ENCODE peak calls at places on chromosome 10, in six cellular contexts. One of them, this sample, is unnamed.

GRCh38 chr10:116198636-116199035 is 74.4 kb downstream of the GFRA1 start:
- DNase-seq in right lobe of liver: no peak
- DNase-seq in tibial nerve: no peak
- DNase-seq in pancreas: no peak
- DNase-seq in lung: no peak
- DNase-seq in esophagus muscularis mucosa: no peak
- DNase-seq in this sample: no peak

GRCh38 chr10:131261890-131262289 is 49.6 kb downstream of the TCERG1L start:
- DNase-seq in right lobe of liver: no peak
- DNase-seq in tibial nerve: no peak
- DNase-seq in pancreas: no peak
- DNase-seq in lung: no peak
- DNase-seq in esophagus muscularis mucosa: no peak
- DNase-seq in this sample: no peak

GRCh38 chr10:71999360-72000072 is 35.3 kb downstream of the CHST3 start:
- DNase-seq in right lobe of liver: no peak
- DNase-seq in tibial nerve: no peak
- DNase-seq in pancreas: peak
- DNase-seq in lung: peak
- DNase-seq in esophagus muscularis mucosa: no peak
- DNase-seq in this sample: no peak

GRCh38 chr10:74738985-74739567 is 87.3 kb upstream of the KAT6B start:
- DNase-seq in right lobe of liver: no peak
- DNase-seq in tibial nerve: no peak
- DNase-seq in pancreas: no peak
- DNase-seq in lung: no peak
- DNase-seq in esophagus muscularis mucosa: peak
- DNase-seq in this sample: no peak

GRCh38 chr10:124605481-124605855 is 138.7 kb downstream of the FAM53B start:
- DNase-seq in right lobe of liver: no peak
- DNase-seq in tibial nerve: no peak
- DNase-seq in pancreas: no peak
- DNase-seq in lung: no peak
- DNase-seq in esophagus muscularis mucosa: no peak
- DNase-seq in this sample: no peak

GRCh38 chr10:44689368-44689767 is 221.8 kb upstream of the TMEM72 start:
- DNase-seq in right lobe of liver: no peak
- DNase-seq in tibial nerve: no peak
- DNase-seq in pancreas: no peak
- DNase-seq in lung: no peak
- DNase-seq in esophagus muscularis mucosa: no peak
- DNase-seq in this sample: no peak

GRCh38 chr10:29590598-29591415 is 44.0 kb downstream of the SVIL start:
- DNase-seq in right lobe of liver: no peak
- DNase-seq in tibial nerve: no peak
- DNase-seq in pancreas: no peak
- DNase-seq in lung: peak
- DNase-seq in esophagus muscularis mucosa: peak
- DNase-seq in this sample: no peak

GRCh38 chr10:75600833-75601232 is 169.4 kb downstream of the LRMDA start:
- DNase-seq in right lobe of liver: no peak
- DNase-seq in tibial nerve: no peak
- DNase-seq in pancreas: no peak
- DNase-seq in lung: no peak
- DNase-seq in esophagus muscularis mucosa: no peak
- DNase-seq in this sample: no peak

GRCh38 chr10:117075064-117075463 is 63.0 kb downstream of the VAX1 start:
- DNase-seq in right lobe of liver: no peak
- DNase-seq in tibial nerve: no peak
- DNase-seq in pancreas: no peak
- DNase-seq in lung: no peak
- DNase-seq in esophagus muscularis mucosa: no peak
- DNase-seq in this sample: no peak

GRCh38 chr10:14383266-14383665 is 52.5 kb upstream of the FRMD4A start:
- DNase-seq in right lobe of liver: no peak
- DNase-seq in tibial nerve: no peak
- DNase-seq in pancreas: no peak
- DNase-seq in lung: no peak
- DNase-seq in esophagus muscularis mucosa: no peak
- DNase-seq in this sample: no peak

GRCh38 chr10:71216751-71217265 is 4.4 kb downstream of the UNC5B start:
- DNase-seq in right lobe of liver: no peak
- DNase-seq in tibial nerve: no peak
- DNase-seq in pancreas: no peak
- DNase-seq in lung: no peak
- DNase-seq in esophagus muscularis mucosa: no peak
- DNase-seq in this sample: no peak

GRCh38 chr10:34922138-34922537 is 107.0 kb upstream of the PARD3 start:
- DNase-seq in right lobe of liver: no peak
- DNase-seq in tibial nerve: no peak
- DNase-seq in pancreas: no peak
- DNase-seq in lung: no peak
- DNase-seq in esophagus muscularis mucosa: no peak
- DNase-seq in this sample: no peak

GRCh38 chr10:88127766-88128165 is 264.3 kb downstream of the PTEN start:
- DNase-seq in right lobe of liver: no peak
- DNase-seq in tibial nerve: no peak
- DNase-seq in pancreas: no peak
- DNase-seq in lung: no peak
- DNase-seq in esophagus muscularis mucosa: no peak
- DNase-seq in this sample: no peak

GRCh38 chr10:124882313-124882712 is 59.6 kb upstream of the ZRANB1 start:
- DNase-seq in right lobe of liver: no peak
- DNase-seq in tibial nerve: no peak
- DNase-seq in pancreas: no peak
- DNase-seq in lung: no peak
- DNase-seq in esophagus muscularis mucosa: no peak
- DNase-seq in this sample: no peak

GRCh38 chr10:65496541-65496940 is 1429.3 kb upstream of the LRRTM3 start:
- DNase-seq in right lobe of liver: no peak
- DNase-seq in tibial nerve: no peak
- DNase-seq in pancreas: no peak
- DNase-seq in lung: no peak
- DNase-seq in esophagus muscularis mucosa: no peak
- DNase-seq in this sample: no peak

GRCh38 chr10:8365935-8366911 is 311.7 kb downstream of the GATA3 start:
- DNase-seq in right lobe of liver: no peak
- DNase-seq in tibial nerve: no peak
- DNase-seq in pancreas: no peak
- DNase-seq in lung: no peak
- DNase-seq in esophagus muscularis mucosa: no peak
- DNase-seq in this sample: no peak

GRCh38 chr10:126504051-126504760 is 115.9 kb upstream of the ADAM12 start:
- DNase-seq in right lobe of liver: no peak
- DNase-seq in tibial nerve: no peak
- DNase-seq in pancreas: peak
- DNase-seq in lung: no peak
- DNase-seq in esophagus muscularis mucosa: peak
- DNase-seq in this sample: no peak

GRCh38 chr10:47190802-47191450 is 109.1 kb upstream of the GDF10 start:
- DNase-seq in right lobe of liver: no peak
- DNase-seq in tibial nerve: no peak
- DNase-seq in pancreas: no peak
- DNase-seq in lung: no peak
- DNase-seq in esophagus muscularis mucosa: no peak
- DNase-seq in this sample: no peak

GRCh38 chr10:47192273-47192672 is 107.7 kb upstream of the GDF10 start:
- DNase-seq in right lobe of liver: no peak
- DNase-seq in tibial nerve: no peak
- DNase-seq in pancreas: no peak
- DNase-seq in lung: no peak
- DNase-seq in esophagus muscularis mucosa: peak
- DNase-seq in this sample: no peak

GRCh38 chr10:47189802-47190201 is 110.2 kb upstream of the GDF10 start:
- DNase-seq in right lobe of liver: no peak
- DNase-seq in tibial nerve: no peak
- DNase-seq in pancreas: no peak
- DNase-seq in lung: no peak
- DNase-seq in esophagus muscularis mucosa: peak
- DNase-seq in this sample: no peak

GRCh38 chr10:47188156-47188555 is 111.8 kb upstream of the GDF10 start:
- DNase-seq in right lobe of liver: no peak
- DNase-seq in tibial nerve: no peak
- DNase-seq in pancreas: no peak
- DNase-seq in lung: no peak
- DNase-seq in esophagus muscularis mucosa: no peak
- DNase-seq in this sample: no peak

GRCh38 chr10:47190301-47190700 is 109.7 kb upstream of the GDF10 start:
- DNase-seq in right lobe of liver: no peak
- DNase-seq in tibial nerve: no peak
- DNase-seq in pancreas: no peak
- DNase-seq in lung: no peak
- DNase-seq in esophagus muscularis mucosa: no peak
- DNase-seq in this sample: no peak
- H3K27ac ChIP-seq in right lobe of liver: no peak
- H3K27ac ChIP-seq in tibial nerve: no peak
- H3K27ac ChIP-seq in pancreas: no peak
- H3K27ac ChIP-seq in lung: no peak
- H3K27ac ChIP-seq in esophagus muscularis mucosa: no peak
- H3K27ac ChIP-seq in this sample: no peak

GRCh38 chr10:127935115-127935561 is 28.2 kb downstream of the PTPRE start:
- DNase-seq in right lobe of liver: no peak
- DNase-seq in tibial nerve: no peak
- DNase-seq in pancreas: no peak
- DNase-seq in lung: no peak
- DNase-seq in esophagus muscularis mucosa: no peak
- DNase-seq in this sample: no peak
- H3K27ac ChIP-seq in right lobe of liver: no peak
- H3K27ac ChIP-seq in tibial nerve: peak
- H3K27ac ChIP-seq in pancreas: no peak
- H3K27ac ChIP-seq in lung: no peak
- H3K27ac ChIP-seq in esophagus muscularis mucosa: no peak
- H3K27ac ChIP-seq in this sample: no peak

DNA sequence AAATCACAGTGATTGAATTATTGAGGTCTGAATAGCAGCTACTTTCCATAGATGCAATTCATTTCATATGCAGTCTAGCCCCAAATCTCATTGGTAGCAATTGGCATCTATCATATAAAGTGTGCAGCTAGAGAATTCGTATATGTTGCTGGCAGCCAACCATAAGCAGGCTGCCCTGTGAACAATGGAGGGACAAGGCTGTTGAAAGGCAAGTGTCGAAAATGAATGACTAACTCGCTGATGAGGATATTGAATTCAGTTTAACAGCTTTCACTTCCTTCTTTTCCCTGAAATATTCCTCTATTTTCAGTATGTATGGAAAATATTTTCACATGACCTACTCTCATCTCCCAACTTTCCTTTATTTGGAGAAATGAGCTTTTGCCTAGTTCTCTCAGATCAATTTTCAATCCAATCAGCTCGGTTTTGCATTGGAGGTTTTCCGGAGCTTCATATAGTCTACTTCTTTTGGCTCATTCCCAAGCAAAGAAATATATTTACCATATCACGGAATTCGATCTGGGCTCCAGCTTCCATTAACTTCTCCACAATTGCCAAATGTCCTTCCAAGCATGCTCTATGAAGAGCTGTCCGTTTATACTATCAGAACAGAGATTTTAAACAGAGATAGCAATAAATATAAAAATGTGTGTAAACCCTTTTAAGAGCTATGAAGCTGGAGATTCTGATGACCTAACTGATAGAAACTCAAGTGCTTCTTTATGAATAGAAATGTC is 3.5 kb downstream of the ANKRD1 start:
- DNase-seq in right lobe of liver: no peak
- DNase-seq in tibial nerve: no peak
- DNase-seq in pancreas: no peak
- DNase-seq in lung: no peak
- DNase-seq in esophagus muscularis mucosa: no peak
- DNase-seq in this sample: no peak
- H3K27ac ChIP-seq in right lobe of liver: no peak
- H3K27ac ChIP-seq in tibial nerve: no peak
- H3K27ac ChIP-seq in pancreas: no peak
- H3K27ac ChIP-seq in lung: no peak
- H3K27ac ChIP-seq in esophagus muscularis mucosa: no peak
- H3K27ac ChIP-seq in this sample: no peak

GRCh38 chr10:69387500-69387899 is 29.2 kb downstream of the TACR2 start:
- DNase-seq in right lobe of liver: no peak
- DNase-seq in tibial nerve: no peak
- DNase-seq in pancreas: no peak
- DNase-seq in lung: no peak
- DNase-seq in esophagus muscularis mucosa: no peak
- DNase-seq in this sample: no peak
- H3K27ac ChIP-seq in right lobe of liver: no peak
- H3K27ac ChIP-seq in tibial nerve: no peak
- H3K27ac ChIP-seq in pancreas: no peak
- H3K27ac ChIP-seq in lung: no peak
- H3K27ac ChIP-seq in esophagus muscularis mucosa: no peak
- H3K27ac ChIP-seq in this sample: no peak

GRCh38 chr10:97539523-97540200 is 32.9 kb upstream of the ANKRD2 start:
- DNase-seq in right lobe of liver: no peak
- DNase-seq in tibial nerve: no peak
- DNase-seq in pancreas: no peak
- DNase-seq in lung: no peak
- DNase-seq in esophagus muscularis mucosa: no peak
- DNase-seq in this sample: no peak
- H3K27ac ChIP-seq in right lobe of liver: no peak
- H3K27ac ChIP-seq in tibial nerve: peak
- H3K27ac ChIP-seq in pancreas: no peak
- H3K27ac ChIP-seq in lung: no peak
- H3K27ac ChIP-seq in esophagus muscularis mucosa: peak
- H3K27ac ChIP-seq in this sample: peak

GRCh38 chr10:36621346-36621745 is 504.1 kb upstream of the ANKRD30A start:
- DNase-seq in right lobe of liver: no peak
- DNase-seq in tibial nerve: no peak
- DNase-seq in pancreas: no peak
- DNase-seq in lung: no peak
- DNase-seq in esophagus muscularis mucosa: no peak
- DNase-seq in this sample: no peak
- H3K27ac ChIP-seq in right lobe of liver: no peak
- H3K27ac ChIP-seq in tibial nerve: no peak
- H3K27ac ChIP-seq in pancreas: no peak
- H3K27ac ChIP-seq in lung: no peak
- H3K27ac ChIP-seq in esophagus muscularis mucosa: no peak
- H3K27ac ChIP-seq in this sample: no peak

GRCh38 chr10:2610946-2611345 is 456.4 kb upstream of the PFKP start:
- DNase-seq in right lobe of liver: no peak
- DNase-seq in tibial nerve: no peak
- DNase-seq in pancreas: no peak
- DNase-seq in lung: no peak
- DNase-seq in esophagus muscularis mucosa: no peak
- DNase-seq in this sample: no peak
- H3K27ac ChIP-seq in right lobe of liver: no peak
- H3K27ac ChIP-seq in tibial nerve: no peak
- H3K27ac ChIP-seq in pancreas: no peak
- H3K27ac ChIP-seq in lung: no peak
- H3K27ac ChIP-seq in esophagus muscularis mucosa: no peak
- H3K27ac ChIP-seq in this sample: no peak

This sample was measured in caudate nucleus.